ENCODE peak calls at places on chromosomes 2 and 18, in six cellular contexts. One of them, this sample, is unnamed. For H3K9me3, the result is how much of the 10 kb centered on the place peaks cover.

GRCh38 chr2:2520396-2520795 is 189.3 kb upstream of the MYT1L start:
- DNase-seq in OCI-LY7: no peak
- DNase-seq in naive thymus-derived CD4-positive, alpha-beta T cell: no peak
- DNase-seq in PC-3: no peak
- DNase-seq in iPS DF 6.9: no peak
- DNase-seq in esophagus muscularis mucosa: no peak
- DNase-seq in this sample: no peak

GRCh38 chr2:7943446-7943845 is 738.4 kb upstream of the ID2 start:
- DNase-seq in OCI-LY7: no peak
- DNase-seq in naive thymus-derived CD4-positive, alpha-beta T cell: no peak
- DNase-seq in PC-3: no peak
- DNase-seq in iPS DF 6.9: no peak
- DNase-seq in esophagus muscularis mucosa: no peak
- DNase-seq in this sample: no peak

GRCh38 chr2:9895669-9896068 is 52.4 kb downstream of the TAF1B start:
- DNase-seq in OCI-LY7: no peak
- DNase-seq in naive thymus-derived CD4-positive, alpha-beta T cell: no peak
- DNase-seq in PC-3: no peak
- DNase-seq in iPS DF 6.9: no peak
- DNase-seq in esophagus muscularis mucosa: no peak
- DNase-seq in this sample: no peak

GRCh38 chr18:46097378-46097852 is 681 bp downstream of the ATP5F1A start:
- DNase-seq in OCI-LY7: peak
- DNase-seq in naive thymus-derived CD4-positive, alpha-beta T cell: peak
- DNase-seq in PC-3: no peak
- DNase-seq in iPS DF 6.9: no peak
- DNase-seq in esophagus muscularis mucosa: no peak
- DNase-seq in this sample: no peak

GRCh38 chr2:53475320-53475719 is 292.3 kb upstream of the CHAC2 start:
- DNase-seq in OCI-LY7: no peak
- DNase-seq in naive thymus-derived CD4-positive, alpha-beta T cell: no peak
- DNase-seq in PC-3: peak
- DNase-seq in iPS DF 6.9: no peak
- DNase-seq in esophagus muscularis mucosa: no peak
- DNase-seq in this sample: no peak

GRCh38 chr2:105397025-105397722 is 1.7 kb downstream of the FHL2 start:
- DNase-seq in OCI-LY7: no peak
- DNase-seq in naive thymus-derived CD4-positive, alpha-beta T cell: no peak
- DNase-seq in PC-3: peak
- DNase-seq in iPS DF 6.9: no peak
- DNase-seq in esophagus muscularis mucosa: no peak
- DNase-seq in this sample: no peak

GRCh38 chr2:170077830-170078569 is 99.9 kb upstream of the MYO3B start:
- DNase-seq in OCI-LY7: no peak
- DNase-seq in naive thymus-derived CD4-positive, alpha-beta T cell: no peak
- DNase-seq in PC-3: no peak
- DNase-seq in iPS DF 6.9: no peak
- DNase-seq in esophagus muscularis mucosa: no peak
- DNase-seq in this sample: no peak

GRCh38 chr2:184444217-184444616 is 154.1 kb upstream of the ZNF804A start:
- DNase-seq in OCI-LY7: peak
- DNase-seq in naive thymus-derived CD4-positive, alpha-beta T cell: no peak
- DNase-seq in PC-3: peak
- DNase-seq in iPS DF 6.9: no peak
- DNase-seq in esophagus muscularis mucosa: no peak
- DNase-seq in this sample: no peak

GRCh38 chr2:84904717-84905174 is 710 bp upstream of the TMSB10 start:
- DNase-seq in OCI-LY7: peak
- DNase-seq in naive thymus-derived CD4-positive, alpha-beta T cell: peak
- DNase-seq in PC-3: peak
- DNase-seq in iPS DF 6.9: no peak
- DNase-seq in esophagus muscularis mucosa: peak
- DNase-seq in this sample: no peak

GRCh38 chr2:17821080-17821479 is 4.8 kb downstream of the MSGN1 start:
- DNase-seq in OCI-LY7: no peak
- DNase-seq in naive thymus-derived CD4-positive, alpha-beta T cell: no peak
- DNase-seq in PC-3: no peak
- DNase-seq in iPS DF 6.9: no peak
- DNase-seq in esophagus muscularis mucosa: no peak
- DNase-seq in this sample: no peak

GRCh38 chr2:38533180-38533579 is 69.5 kb downstream of the HNRNPLL start:
- DNase-seq in OCI-LY7: peak
- DNase-seq in naive thymus-derived CD4-positive, alpha-beta T cell: no peak
- DNase-seq in PC-3: no peak
- DNase-seq in iPS DF 6.9: no peak
- DNase-seq in esophagus muscularis mucosa: no peak
- DNase-seq in this sample: no peak

GRCh38 chr2:224401641-224402342 is at the start of gene FAM124B:
- DNase-seq in OCI-LY7: no peak
- DNase-seq in naive thymus-derived CD4-positive, alpha-beta T cell: peak
- DNase-seq in PC-3: no peak
- DNase-seq in iPS DF 6.9: no peak
- DNase-seq in esophagus muscularis mucosa: peak
- DNase-seq in this sample: peak

GRCh38 chr2:100321181-100321880 is 970 bp downstream of the LONRF2 start:
- DNase-seq in OCI-LY7: no peak
- DNase-seq in naive thymus-derived CD4-positive, alpha-beta T cell: no peak
- DNase-seq in PC-3: peak
- DNase-seq in iPS DF 6.9: peak
- DNase-seq in esophagus muscularis mucosa: no peak
- DNase-seq in this sample: no peak

GRCh38 chr18:64202836-64203235 is 53.9 kb upstream of the LINC00305 start:
- DNase-seq in OCI-LY7: no peak
- DNase-seq in naive thymus-derived CD4-positive, alpha-beta T cell: no peak
- DNase-seq in PC-3: no peak
- DNase-seq in iPS DF 6.9: no peak
- DNase-seq in esophagus muscularis mucosa: no peak
- DNase-seq in this sample: no peak

GRCh38 chr2:53600835-53601234 is 166.8 kb upstream of the CHAC2 start:
- DNase-seq in OCI-LY7: no peak
- DNase-seq in naive thymus-derived CD4-positive, alpha-beta T cell: no peak
- DNase-seq in PC-3: no peak
- DNase-seq in iPS DF 6.9: no peak
- DNase-seq in esophagus muscularis mucosa: no peak
- DNase-seq in this sample: no peak

GRCh38 chr2:20288941-20289340 is 61.7 kb downstream of the PUM2 start:
- DNase-seq in OCI-LY7: no peak
- DNase-seq in naive thymus-derived CD4-positive, alpha-beta T cell: no peak
- DNase-seq in PC-3: peak
- DNase-seq in iPS DF 6.9: no peak
- DNase-seq in esophagus muscularis mucosa: no peak
- DNase-seq in this sample: no peak

GRCh38 chr2:232869138-232870001 is 694 bp upstream of the SNORC start:
- DNase-seq in OCI-LY7: no peak
- DNase-seq in naive thymus-derived CD4-positive, alpha-beta T cell: no peak
- DNase-seq in PC-3: no peak
- DNase-seq in iPS DF 6.9: no peak
- DNase-seq in esophagus muscularis mucosa: no peak
- DNase-seq in this sample: no peak

GRCh38 chr2:130369589-130370341 is 13.9 kb downstream of the PTPN18 start:
- DNase-seq in OCI-LY7: no peak
- DNase-seq in naive thymus-derived CD4-positive, alpha-beta T cell: no peak
- DNase-seq in PC-3: no peak
- DNase-seq in iPS DF 6.9: no peak
- DNase-seq in esophagus muscularis mucosa: no peak
- DNase-seq in this sample: no peak

GRCh38 chr18:5295231-5295920 is at the start of gene ZBTB14:
- DNase-seq in OCI-LY7: peak
- DNase-seq in naive thymus-derived CD4-positive, alpha-beta T cell: peak
- DNase-seq in PC-3: peak
- DNase-seq in iPS DF 6.9: no peak
- DNase-seq in esophagus muscularis mucosa: no peak
- DNase-seq in this sample: peak

GRCh38 chr2:127407661-127408003 is 10.6 kb upstream of the PROC start:
- DNase-seq in OCI-LY7: peak
- DNase-seq in naive thymus-derived CD4-positive, alpha-beta T cell: no peak
- DNase-seq in PC-3: no peak
- DNase-seq in iPS DF 6.9: no peak
- DNase-seq in esophagus muscularis mucosa: no peak
- DNase-seq in this sample: no peak

GRCh38 chr2:109419960-109420370 is 193.8 kb downstream of the SEPTIN10 start:
- DNase-seq in OCI-LY7: no peak
- DNase-seq in naive thymus-derived CD4-positive, alpha-beta T cell: no peak
- DNase-seq in PC-3: peak
- DNase-seq in iPS DF 6.9: no peak
- DNase-seq in esophagus muscularis mucosa: no peak
- DNase-seq in this sample: no peak

GRCh38 chr2:187875836-187876235 is 321.6 kb upstream of the TFPI start:
- DNase-seq in OCI-LY7: no peak
- DNase-seq in naive thymus-derived CD4-positive, alpha-beta T cell: no peak
- DNase-seq in PC-3: no peak
- DNase-seq in iPS DF 6.9: no peak
- DNase-seq in esophagus muscularis mucosa: no peak
- DNase-seq in this sample: no peak

GRCh38 chr2:225010804-225011203 is 31.5 kb downstream of the DOCK10 start:
- DNase-seq in OCI-LY7: no peak
- DNase-seq in naive thymus-derived CD4-positive, alpha-beta T cell: no peak
- DNase-seq in PC-3: peak
- DNase-seq in iPS DF 6.9: no peak
- DNase-seq in esophagus muscularis mucosa: no peak
- DNase-seq in this sample: no peak

GRCh38 chr2:117858336-117858735 is 43.8 kb downstream of the DDX18 start:
- DNase-seq in OCI-LY7: no peak
- DNase-seq in naive thymus-derived CD4-positive, alpha-beta T cell: no peak
- DNase-seq in PC-3: no peak
- DNase-seq in iPS DF 6.9: no peak
- DNase-seq in esophagus muscularis mucosa: no peak
- DNase-seq in this sample: no peak

GRCh38 chr2:134558208-134558890 is 160.5 kb downstream of the TMEM163 start:
- DNase-seq in OCI-LY7: no peak
- DNase-seq in naive thymus-derived CD4-positive, alpha-beta T cell: no peak
- DNase-seq in PC-3: no peak
- DNase-seq in iPS DF 6.9: no peak
- DNase-seq in esophagus muscularis mucosa: no peak
- DNase-seq in this sample: no peak

GRCh38 chr2:8119782-8120551 is 561.9 kb upstream of the ID2 start:
- DNase-seq in OCI-LY7: no peak
- DNase-seq in naive thymus-derived CD4-positive, alpha-beta T cell: no peak
- DNase-seq in PC-3: peak
- DNase-seq in iPS DF 6.9: no peak
- DNase-seq in esophagus muscularis mucosa: no peak
- DNase-seq in this sample: no peak

GRCh38 chr18:13446581-13447470 is 228.3 kb downstream of the LDLRAD4 start:
- DNase-seq in OCI-LY7: no peak
- DNase-seq in naive thymus-derived CD4-positive, alpha-beta T cell: no peak
- DNase-seq in PC-3: no peak
- DNase-seq in iPS DF 6.9: no peak
- DNase-seq in esophagus muscularis mucosa: no peak
- DNase-seq in this sample: no peak

GRCh38 chr2:60518567-60518966 is 34.9 kb downstream of the BCL11A start:
- DNase-seq in OCI-LY7: no peak
- DNase-seq in naive thymus-derived CD4-positive, alpha-beta T cell: no peak
- DNase-seq in PC-3: no peak
- DNase-seq in iPS DF 6.9: no peak
- DNase-seq in esophagus muscularis mucosa: no peak
- DNase-seq in this sample: no peak

GRCh38 chr2:9231291-9232165 is 24.9 kb downstream of the ASAP2 start:
- DNase-seq in OCI-LY7: no peak
- DNase-seq in naive thymus-derived CD4-positive, alpha-beta T cell: no peak
- DNase-seq in PC-3: no peak
- DNase-seq in iPS DF 6.9: no peak
- DNase-seq in esophagus muscularis mucosa: no peak
- DNase-seq in this sample: no peak

GRCh38 chr2:11500702-11501303 is 33.0 kb upstream of the GREB1 start:
- DNase-seq in OCI-LY7: no peak
- DNase-seq in naive thymus-derived CD4-positive, alpha-beta T cell: no peak
- DNase-seq in PC-3: no peak
- DNase-seq in iPS DF 6.9: no peak
- DNase-seq in esophagus muscularis mucosa: no peak
- DNase-seq in this sample: no peak

DNA sequence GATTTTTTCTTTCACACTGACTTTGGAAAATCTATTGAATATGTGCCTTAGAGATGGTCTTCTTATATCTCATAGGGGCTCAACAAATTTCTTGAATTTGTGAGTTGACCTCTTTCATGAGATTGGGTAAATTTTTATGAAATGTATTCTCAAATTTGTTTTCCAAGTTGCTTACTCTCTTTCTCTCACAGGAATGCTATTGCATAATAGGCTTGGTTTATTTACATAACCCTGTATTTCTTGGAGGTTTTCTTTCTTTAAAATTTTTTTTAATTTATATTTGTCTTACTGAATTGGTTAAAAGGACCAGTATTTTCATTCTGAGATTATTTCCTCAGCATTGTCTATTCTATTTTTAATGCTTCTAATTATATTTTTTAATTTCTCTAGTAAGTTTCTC is 917.1 kb downstream of the DPP10 start:
- DNase-seq in OCI-LY7: no peak
- DNase-seq in naive thymus-derived CD4-positive, alpha-beta T cell: no peak
- DNase-seq in PC-3: no peak
- DNase-seq in iPS DF 6.9: no peak
- DNase-seq in esophagus muscularis mucosa: no peak
- DNase-seq in this sample: no peak
- H3K9me3 ChIP-seq in OCI-LY7: under half
- H3K9me3 ChIP-seq in naive thymus-derived CD4-positive, alpha-beta T cell: under half
- H3K9me3 ChIP-seq in PC-3: under half
- H3K9me3 ChIP-seq in iPS DF 6.9: under half
- H3K9me3 ChIP-seq in esophagus muscularis mucosa: under half
- H3K9me3 ChIP-seq in this sample: under half

GRCh38 chr18:10261315-10262276 is 192.8 kb upstream of the APCDD1 start:
- DNase-seq in OCI-LY7: no peak
- DNase-seq in naive thymus-derived CD4-positive, alpha-beta T cell: no peak
- DNase-seq in PC-3: no peak
- DNase-seq in iPS DF 6.9: no peak
- DNase-seq in esophagus muscularis mucosa: no peak
- DNase-seq in this sample: no peak
- H3K9me3 ChIP-seq in OCI-LY7: under half
- H3K9me3 ChIP-seq in naive thymus-derived CD4-positive, alpha-beta T cell: under half
- H3K9me3 ChIP-seq in PC-3: under half
- H3K9me3 ChIP-seq in iPS DF 6.9: under half
- H3K9me3 ChIP-seq in esophagus muscularis mucosa: under half
- H3K9me3 ChIP-seq in this sample: under half

DNA sequence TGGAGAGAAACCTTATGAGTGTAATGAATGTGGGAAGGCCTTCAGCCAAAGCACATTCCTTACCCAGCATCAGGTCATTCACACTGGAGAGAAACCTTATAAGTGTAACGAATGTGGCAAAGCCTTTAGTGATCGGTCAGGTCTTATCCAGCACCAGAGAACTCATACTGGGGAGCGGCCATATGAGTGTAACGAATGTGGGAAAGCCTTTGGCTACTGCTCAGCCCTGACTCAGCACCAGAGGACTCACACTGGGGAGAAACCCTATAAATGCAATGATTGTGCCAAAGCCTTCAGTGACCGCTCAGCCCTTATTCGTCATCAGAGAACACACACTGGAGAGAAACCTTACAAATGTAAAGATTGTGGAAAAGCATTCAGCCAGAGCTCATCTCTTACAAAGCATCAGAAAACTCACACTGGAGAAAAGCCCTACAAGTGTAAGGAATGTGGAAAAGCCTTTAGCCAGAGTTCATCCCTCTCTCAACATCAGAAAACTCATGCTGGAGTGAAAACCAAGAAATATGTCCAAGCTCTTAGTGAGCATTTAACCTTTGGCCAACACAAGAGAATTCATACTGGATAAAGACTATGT is 7.8 kb downstream of the ZNF892 start:
- DNase-seq in OCI-LY7: no peak
- DNase-seq in naive thymus-derived CD4-positive, alpha-beta T cell: no peak
- DNase-seq in PC-3: no peak
- DNase-seq in iPS DF 6.9: no peak
- DNase-seq in esophagus muscularis mucosa: no peak
- DNase-seq in this sample: no peak
- H3K9me3 ChIP-seq in OCI-LY7: half or more
- H3K9me3 ChIP-seq in naive thymus-derived CD4-positive, alpha-beta T cell: under half
- H3K9me3 ChIP-seq in PC-3: half or more
- H3K9me3 ChIP-seq in iPS DF 6.9: under half
- H3K9me3 ChIP-seq in esophagus muscularis mucosa: half or more
- H3K9me3 ChIP-seq in this sample: half or more

GRCh38 chr2:198950813-198951212 is 506.9 kb downstream of the SATB2 start:
- DNase-seq in OCI-LY7: no peak
- DNase-seq in naive thymus-derived CD4-positive, alpha-beta T cell: no peak
- DNase-seq in PC-3: no peak
- DNase-seq in iPS DF 6.9: no peak
- DNase-seq in esophagus muscularis mucosa: no peak
- DNase-seq in this sample: no peak
- H3K9me3 ChIP-seq in OCI-LY7: under half
- H3K9me3 ChIP-seq in naive thymus-derived CD4-positive, alpha-beta T cell: under half
- H3K9me3 ChIP-seq in PC-3: under half
- H3K9me3 ChIP-seq in iPS DF 6.9: under half
- H3K9me3 ChIP-seq in esophagus muscularis mucosa: under half
- H3K9me3 ChIP-seq in this sample: under half